ENCODE peak calls at places on chromosomes 11 and 22, in eight cellular contexts. One of them, this sample, is unnamed.

GRCh38 chr11:131656839-131657211 is 286.4 kb downstream of the NTM start:
- DNase-seq in A549: no peak
- DNase-seq in Panc1: no peak
- DNase-seq in SK-N-SH: no peak
- DNase-seq in GM23338: peak
- DNase-seq in HepG2: no peak
- DNase-seq in HCT116: no peak
- DNase-seq in K562: no peak
- DNase-seq in this sample: no peak

GRCh38 chr22:24323233-24323632 is 52.6 kb downstream of the SPECC1L start:
- DNase-seq in A549: no peak
- DNase-seq in Panc1: no peak
- DNase-seq in SK-N-SH: peak
- DNase-seq in GM23338: no peak
- DNase-seq in HepG2: no peak
- DNase-seq in HCT116: no peak
- DNase-seq in K562: no peak
- DNase-seq in this sample: no peak

GRCh38 chr11:48034926-48035876 is 54.8 kb downstream of the PTPRJ start:
- DNase-seq in A549: no peak
- DNase-seq in Panc1: no peak
- DNase-seq in SK-N-SH: no peak
- DNase-seq in GM23338: no peak
- DNase-seq in HepG2: no peak
- DNase-seq in HCT116: no peak
- DNase-seq in K562: no peak
- DNase-seq in this sample: no peak

GRCh38 chr11:8106679-8107078 is 25.7 kb downstream of the TUB start:
- DNase-seq in A549: no peak
- DNase-seq in Panc1: no peak
- DNase-seq in SK-N-SH: no peak
- DNase-seq in GM23338: no peak
- DNase-seq in HepG2: no peak
- DNase-seq in HCT116: no peak
- DNase-seq in K562: no peak
- DNase-seq in this sample: no peak

GRCh38 chr22:44382461-44383038 is 69.8 kb upstream of the SHISAL1 start:
- DNase-seq in A549: no peak
- DNase-seq in Panc1: no peak
- DNase-seq in SK-N-SH: no peak
- DNase-seq in GM23338: no peak
- DNase-seq in HepG2: peak
- DNase-seq in HCT116: no peak
- DNase-seq in K562: no peak
- DNase-seq in this sample: no peak

GRCh38 chr11:118650366-118650765 is 29.1 kb downstream of the TREH start:
- DNase-seq in A549: no peak
- DNase-seq in Panc1: no peak
- DNase-seq in SK-N-SH: no peak
- DNase-seq in GM23338: no peak
- DNase-seq in HepG2: no peak
- DNase-seq in HCT116: no peak
- DNase-seq in K562: no peak
- DNase-seq in this sample: no peak

GRCh38 chr22:19070397-19071169 is 51.6 kb downstream of the DGCR2 start:
- DNase-seq in A549: no peak
- DNase-seq in Panc1: no peak
- DNase-seq in SK-N-SH: no peak
- DNase-seq in GM23338: no peak
- DNase-seq in HepG2: no peak
- DNase-seq in HCT116: no peak
- DNase-seq in K562: no peak
- DNase-seq in this sample: no peak

GRCh38 chr11:42555197-42555596 is 756.6 kb upstream of the API5 start:
- DNase-seq in A549: no peak
- DNase-seq in Panc1: no peak
- DNase-seq in SK-N-SH: no peak
- DNase-seq in GM23338: no peak
- DNase-seq in HepG2: no peak
- DNase-seq in HCT116: no peak
- DNase-seq in K562: no peak
- DNase-seq in this sample: no peak

GRCh38 chr11:67289226-67289650 is at the start of gene ANKRD13D:
- DNase-seq in A549: no peak
- DNase-seq in Panc1: no peak
- DNase-seq in SK-N-SH: no peak
- DNase-seq in GM23338: no peak
- DNase-seq in HepG2: no peak
- DNase-seq in HCT116: no peak
- DNase-seq in K562: no peak
- DNase-seq in this sample: no peak

GRCh38 chr11:60657880-60658279 is 41.5 kb upstream of the MS4A8 start:
- DNase-seq in A549: peak
- DNase-seq in Panc1: no peak
- DNase-seq in SK-N-SH: no peak
- DNase-seq in GM23338: peak
- DNase-seq in HepG2: peak
- DNase-seq in HCT116: no peak
- DNase-seq in K562: peak
- DNase-seq in this sample: no peak

GRCh38 chr11:14342906-14343305 is 16.1 kb downstream of the RRAS2 start:
- DNase-seq in A549: no peak
- DNase-seq in Panc1: no peak
- DNase-seq in SK-N-SH: no peak
- DNase-seq in GM23338: no peak
- DNase-seq in HepG2: no peak
- DNase-seq in HCT116: no peak
- DNase-seq in K562: no peak
- DNase-seq in this sample: no peak

GRCh38 chr11:47510231-47510630 is 42.7 kb downstream of the CELF1 start:
- DNase-seq in A549: no peak
- DNase-seq in Panc1: peak
- DNase-seq in SK-N-SH: no peak
- DNase-seq in GM23338: no peak
- DNase-seq in HepG2: no peak
- DNase-seq in HCT116: no peak
- DNase-seq in K562: no peak
- DNase-seq in this sample: no peak

GRCh38 chr11:77823775-77824174 is 2.8 kb downstream of the AAMDC start:
- DNase-seq in A549: no peak
- DNase-seq in Panc1: no peak
- DNase-seq in SK-N-SH: no peak
- DNase-seq in GM23338: no peak
- DNase-seq in HepG2: peak
- DNase-seq in HCT116: no peak
- DNase-seq in K562: no peak
- DNase-seq in this sample: no peak

GRCh38 chr11:12110714-12111481 is 508 bp downstream of the MICAL2 start:
- DNase-seq in A549: no peak
- DNase-seq in Panc1: no peak
- DNase-seq in SK-N-SH: peak
- DNase-seq in GM23338: peak
- DNase-seq in HepG2: no peak
- DNase-seq in HCT116: no peak
- DNase-seq in K562: peak
- DNase-seq in this sample: no peak

GRCh38 chr11:128174465-128175101 is 412.8 kb downstream of the ETS1 start:
- DNase-seq in A549: peak
- DNase-seq in Panc1: no peak
- DNase-seq in SK-N-SH: no peak
- DNase-seq in GM23338: peak
- DNase-seq in HepG2: no peak
- DNase-seq in HCT116: no peak
- DNase-seq in K562: no peak
- DNase-seq in this sample: no peak

GRCh38 chr11:95700471-95700817 is 89.1 kb downstream of the FAM76B start:
- DNase-seq in A549: no peak
- DNase-seq in Panc1: no peak
- DNase-seq in SK-N-SH: no peak
- DNase-seq in GM23338: no peak
- DNase-seq in HepG2: no peak
- DNase-seq in HCT116: no peak
- DNase-seq in K562: no peak
- DNase-seq in this sample: no peak
- TF ChIP-seq REST in A549: no peak
- TF ChIP-seq REST in Panc1: no peak
- TF ChIP-seq REST in SK-N-SH: no peak
- TF ChIP-seq REST in GM23338: no peak
- TF ChIP-seq REST in HepG2: no peak
- TF ChIP-seq REST in HCT116: no peak
- TF ChIP-seq REST in K562: no peak
- TF ChIP-seq REST in this sample: no peak

DNA sequence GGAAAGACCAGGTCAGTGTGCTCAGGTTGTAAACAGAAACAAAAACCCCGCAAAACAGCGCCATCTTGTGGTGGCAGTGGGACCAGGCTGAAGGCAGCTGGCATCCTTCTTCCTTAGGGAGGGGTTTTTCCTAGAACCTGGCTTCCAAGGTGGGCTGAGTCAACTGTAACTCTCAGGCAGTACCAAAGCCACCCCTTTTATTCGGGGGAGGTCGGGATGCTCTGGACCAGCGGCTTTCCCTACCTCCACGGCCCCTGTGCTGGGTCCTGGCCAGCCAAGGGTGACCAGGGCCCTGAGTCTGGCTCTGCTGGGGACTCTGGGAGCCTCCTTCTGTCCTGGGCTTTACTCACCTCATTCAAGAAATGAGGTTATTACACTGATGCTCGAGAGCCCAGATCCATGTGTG is 69.5 kb upstream of the FGF3 start:
- DNase-seq in A549: peak
- DNase-seq in Panc1: peak
- DNase-seq in SK-N-SH: peak
- DNase-seq in GM23338: peak
- DNase-seq in HepG2: peak
- DNase-seq in HCT116: peak
- DNase-seq in K562: peak
- DNase-seq in this sample: no peak
- TF ChIP-seq REST in A549: no peak
- TF ChIP-seq REST in Panc1: no peak
- TF ChIP-seq REST in SK-N-SH: no peak
- TF ChIP-seq REST in GM23338: no peak
- TF ChIP-seq REST in HepG2: no peak
- TF ChIP-seq REST in HCT116: no peak
- TF ChIP-seq REST in K562: no peak
- TF ChIP-seq REST in this sample: no peak

GRCh38 chr11:2097356-2097997 is 41.7 kb downstream of the IGF2 start:
- DNase-seq in A549: no peak
- DNase-seq in Panc1: no peak
- DNase-seq in SK-N-SH: no peak
- DNase-seq in GM23338: peak
- DNase-seq in HepG2: peak
- DNase-seq in HCT116: no peak
- DNase-seq in K562: peak
- DNase-seq in this sample: no peak
- TF ChIP-seq REST in A549: no peak
- TF ChIP-seq REST in Panc1: no peak
- TF ChIP-seq REST in SK-N-SH: no peak
- TF ChIP-seq REST in GM23338: no peak
- TF ChIP-seq REST in HepG2: no peak
- TF ChIP-seq REST in HCT116: no peak
- TF ChIP-seq REST in K562: no peak
- TF ChIP-seq REST in this sample: no peak

DNA sequence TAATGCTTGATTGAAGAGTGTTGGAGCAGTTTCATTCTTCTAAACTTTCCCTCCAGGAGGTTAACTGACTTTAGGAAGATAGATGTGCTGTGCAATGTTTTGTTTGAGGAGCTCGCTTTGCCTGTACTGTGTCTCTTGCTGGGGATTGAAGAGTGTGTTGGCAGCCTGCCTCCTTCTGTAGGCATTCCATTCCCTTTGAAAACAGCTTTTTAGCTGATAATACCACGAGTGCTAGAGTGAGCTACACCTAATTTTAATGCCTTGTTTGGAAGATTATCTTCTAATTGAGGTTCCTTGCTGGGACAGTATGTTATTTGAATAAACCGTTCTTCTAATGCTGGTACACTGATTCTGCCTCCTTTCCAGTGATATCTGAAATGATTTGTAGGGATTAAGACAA is 7.2 kb downstream of the DDX10 start:
- DNase-seq in A549: no peak
- DNase-seq in Panc1: no peak
- DNase-seq in SK-N-SH: no peak
- DNase-seq in GM23338: peak
- DNase-seq in HepG2: no peak
- DNase-seq in HCT116: no peak
- DNase-seq in K562: peak
- DNase-seq in this sample: no peak
- TF ChIP-seq REST in A549: no peak
- TF ChIP-seq REST in Panc1: no peak
- TF ChIP-seq REST in SK-N-SH: no peak
- TF ChIP-seq REST in GM23338: no peak
- TF ChIP-seq REST in HepG2: no peak
- TF ChIP-seq REST in HCT116: no peak
- TF ChIP-seq REST in K562: no peak
- TF ChIP-seq REST in this sample: no peak

DNA sequence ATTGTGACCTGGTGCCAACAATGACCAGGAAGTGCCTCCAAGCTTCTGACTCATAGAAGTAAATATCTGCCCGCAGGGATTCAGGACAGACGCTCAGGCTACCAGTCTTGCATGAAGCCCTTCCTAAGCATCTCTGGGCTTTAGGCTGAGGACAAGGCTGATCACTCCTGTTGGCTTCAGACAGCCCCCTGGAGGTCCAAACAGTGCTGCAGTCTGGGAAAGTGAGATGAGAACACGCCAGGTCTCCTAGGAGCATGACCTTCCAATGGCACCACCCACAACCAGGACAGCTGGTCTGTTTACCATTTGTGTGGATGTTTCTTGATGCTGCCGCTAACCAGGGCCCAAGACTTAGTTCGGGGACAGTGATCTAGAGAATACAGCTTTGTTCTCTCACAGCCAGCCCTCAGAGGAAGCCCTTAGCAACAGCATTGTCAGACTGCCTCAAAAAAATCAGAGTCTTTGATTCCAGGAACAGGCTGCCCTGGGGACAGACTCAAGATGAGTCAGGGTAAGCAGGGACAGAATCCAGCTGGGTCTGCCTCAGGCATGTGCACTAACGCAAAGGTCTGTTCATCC is 111.2 kb downstream of the ZNF280B start:
- DNase-seq in A549: peak
- DNase-seq in Panc1: no peak
- DNase-seq in SK-N-SH: no peak
- DNase-seq in GM23338: peak
- DNase-seq in HepG2: peak
- DNase-seq in HCT116: peak
- DNase-seq in K562: peak
- DNase-seq in this sample: no peak
- TF ChIP-seq REST in A549: no peak
- TF ChIP-seq REST in Panc1: no peak
- TF ChIP-seq REST in SK-N-SH: no peak
- TF ChIP-seq REST in GM23338: no peak
- TF ChIP-seq REST in HepG2: no peak
- TF ChIP-seq REST in HCT116: no peak
- TF ChIP-seq REST in K562: no peak
- TF ChIP-seq REST in this sample: no peak

GRCh38 chr11:6941970-6942369 is 15.7 kb downstream of the ZNF215 start:
- DNase-seq in A549: no peak
- DNase-seq in Panc1: no peak
- DNase-seq in SK-N-SH: no peak
- DNase-seq in GM23338: no peak
- DNase-seq in HepG2: no peak
- DNase-seq in HCT116: no peak
- DNase-seq in K562: no peak
- DNase-seq in this sample: no peak
- TF ChIP-seq REST in A549: no peak
- TF ChIP-seq REST in Panc1: no peak
- TF ChIP-seq REST in SK-N-SH: no peak
- TF ChIP-seq REST in GM23338: no peak
- TF ChIP-seq REST in HepG2: no peak
- TF ChIP-seq REST in HCT116: no peak
- TF ChIP-seq REST in K562: no peak
- TF ChIP-seq REST in this sample: no peak

GRCh38 chr11:40241524-40242037 is 1217.9 kb downstream of the LRRC4C start:
- DNase-seq in A549: no peak
- DNase-seq in Panc1: no peak
- DNase-seq in SK-N-SH: no peak
- DNase-seq in GM23338: no peak
- DNase-seq in HepG2: no peak
- DNase-seq in HCT116: no peak
- DNase-seq in K562: no peak
- DNase-seq in this sample: peak
- TF ChIP-seq REST in A549: no peak
- TF ChIP-seq REST in Panc1: no peak
- TF ChIP-seq REST in SK-N-SH: no peak
- TF ChIP-seq REST in GM23338: no peak
- TF ChIP-seq REST in HepG2: no peak
- TF ChIP-seq REST in HCT116: no peak
- TF ChIP-seq REST in K562: no peak
- TF ChIP-seq REST in this sample: no peak